ENCODE peak calls at places on chromosomes 16 and 17, in seven cellular contexts. A is tibial nerve, Z is colonic mucosa, O is psoas muscle, X is BE2C, T is fibroblast of the aortic adventitia, Y is AG09309. Q is an unnamed sample.

GRCh38 chr17:29918922-29919856 is 10.8 kb downstream of the SSH2 start:
- DNase-seq in A (no peak), Z (no peak), O (no peak), X (no peak), T (peak), Y (no peak), Q (no peak)

GRCh38 chr16:4266372-4266771 is 6.5 kb downstream of the TFAP4 start:
- DNase-seq in A (no peak), Z (no peak), O (no peak), X (peak), T (no peak), Y (no peak), Q (no peak)

GRCh38 chr17:15944720-15945492 is at the start of gene ADORA2B:
- DNase-seq in A (no peak), Z (peak), O (peak), X (peak), T (peak), Y (no peak), Q (no peak)

GRCh38 chr16:23949630-23950290 is 114.0 kb downstream of the PRKCB start:
- DNase-seq in A (no peak), Z (peak), O (no peak), X (no peak), T (no peak), Y (no peak), Q (peak)

GRCh38 chr17:41483991-41484826 is 3.3 kb upstream of the KRT35 start:
- DNase-seq in A (no peak), Z (no peak), O (no peak), X (no peak), T (no peak), Y (no peak), Q (no peak)

GRCh38 chr16:76906552-76906951 is 284.4 kb upstream of the MON1B start:
- DNase-seq in A (no peak), Z (no peak), O (no peak), X (no peak), T (no peak), Y (no peak), Q (no peak)

GRCh38 chr17:33072421-33073175 is 81.0 kb downstream of the SPACA3 start:
- DNase-seq in A (no peak), Z (no peak), O (no peak), X (no peak), T (no peak), Y (no peak), Q (no peak)

GRCh38 chr17:78836420-78837021 is 4.1 kb downstream of the USP36 start:
- DNase-seq in A (no peak), Z (no peak), O (no peak), X (no peak), T (no peak), Y (no peak), Q (no peak)

GRCh38 chr16:85451646-85452363 is 161.3 kb upstream of the GSE1 start:
- DNase-seq in A (no peak), Z (no peak), O (no peak), X (no peak), T (no peak), Y (no peak), Q (no peak)

GRCh38 chr17:75688209-75688771 is 21.2 kb downstream of the SAP30BP start:
- DNase-seq in A (no peak), Z (no peak), O (no peak), X (no peak), T (peak), Y (no peak), Q (no peak)

DNA sequence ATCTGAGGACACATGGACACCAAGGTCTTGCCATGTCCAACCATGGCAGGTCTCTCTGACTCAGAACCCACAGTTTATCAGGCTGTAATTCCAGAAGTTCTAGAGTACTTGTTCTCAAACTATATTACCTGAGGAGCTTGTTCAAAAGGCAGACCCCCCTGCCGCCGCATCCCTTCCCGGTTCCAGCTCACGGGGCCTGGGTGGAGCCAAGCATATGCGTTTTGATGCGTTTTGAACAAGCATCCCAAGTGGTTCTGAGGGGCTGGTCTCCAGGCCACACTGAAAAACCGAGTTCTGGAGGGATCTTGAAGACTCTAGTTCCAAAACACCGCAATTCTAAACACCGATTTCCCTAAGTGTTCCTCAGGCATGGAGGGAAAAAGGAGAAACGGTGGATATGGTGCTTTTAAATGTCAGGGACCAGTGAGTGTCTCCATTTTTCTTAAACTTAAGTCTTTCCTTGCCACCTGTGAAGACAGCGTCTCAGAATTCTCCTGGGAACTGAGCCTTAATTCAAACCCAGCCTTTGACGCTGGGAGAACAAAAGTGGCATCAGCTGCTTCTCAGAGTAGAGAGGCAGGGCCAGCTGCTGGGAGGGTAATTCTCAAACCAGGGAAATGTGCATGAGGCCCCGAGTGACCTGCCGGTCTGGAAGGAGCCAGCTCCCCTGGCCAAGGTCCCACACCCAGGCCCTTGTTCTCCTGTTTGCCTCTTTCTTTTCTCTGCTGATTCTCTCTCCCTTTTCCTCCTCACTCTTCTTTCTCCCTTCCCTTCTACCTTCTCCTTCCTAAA is 84.4 kb upstream of the PLCG2 start:
- DNase-seq in A (no peak), Z (no peak), O (no peak), X (no peak), T (peak), Y (no peak), Q (no peak)
- H3K4me3 ChIP-seq in A (no peak), Z (no peak), O (no peak), X (no peak), T (no peak), Y (no peak), Q (no peak)

GRCh38 chr16:49024896-49025295 is 256.7 kb downstream of the CBLN1 start:
- DNase-seq in A (no peak), Z (no peak), O (no peak), X (no peak), T (no peak), Y (no peak), Q (no peak)

GRCh38 chr16:49027420-49027819 is 254.2 kb downstream of the CBLN1 start:
- DNase-seq in A (no peak), Z (no peak), O (no peak), X (no peak), T (no peak), Y (no peak), Q (no peak)

GRCh38 chr16:49023095-49023494 is 258.5 kb downstream of the CBLN1 start:
- DNase-seq in A (no peak), Z (no peak), O (no peak), X (no peak), T (peak), Y (no peak), Q (no peak)

GRCh38 chr16:49024016-49024415 is 257.6 kb downstream of the CBLN1 start:
- DNase-seq in A (no peak), Z (no peak), O (no peak), X (no peak), T (no peak), Y (no peak), Q (no peak)

DNA sequence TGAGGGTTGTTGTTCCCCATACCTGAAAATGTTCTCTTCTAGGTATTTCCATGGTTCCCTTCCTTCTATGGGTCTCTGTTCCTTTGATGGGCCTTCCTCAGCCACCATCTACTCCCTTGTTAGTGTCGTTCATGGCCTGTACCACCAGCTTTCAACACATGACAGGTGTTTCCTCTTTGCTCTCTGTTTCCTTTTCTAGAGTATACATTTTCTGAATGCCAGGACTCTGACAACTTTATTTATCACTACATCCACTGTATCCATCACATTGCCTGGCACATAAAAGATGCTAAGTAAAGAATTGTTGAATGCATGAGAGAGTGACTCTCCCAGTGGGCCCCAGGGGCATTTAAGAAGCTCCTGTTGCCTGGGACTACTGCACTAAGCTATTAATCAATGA is 255.1 kb downstream of the CBLN1 start:
- DNase-seq in A (no peak), Z (no peak), O (no peak), X (no peak), T (no peak), Y (no peak), Q (no peak)
- H3K4me3 ChIP-seq in A (no peak), Z (no peak), O (no peak), X (no peak), T (no peak), Y (no peak), Q (no peak)

GRCh38 chr16:53071748-53072301 is 17.0 kb downstream of the CHD9 start:
- DNase-seq in A (peak), Z (no peak), O (peak), X (peak), T (peak), Y (no peak), Q (no peak)
- H3K4me3 ChIP-seq in A (no peak), Z (no peak), O (peak), X (peak), T (no peak), Y (no peak), Q (no peak)

GRCh38 chr17:73292031-73292531 is 19.7 kb downstream of the CDC42EP4 start:
- DNase-seq in A (no peak), Z (no peak), O (peak), X (no peak), T (peak), Y (no peak), Q (no peak)

GRCh38 chr17:73290399-73291259 is 21.2 kb downstream of the CDC42EP4 start:
- DNase-seq in A (no peak), Z (no peak), O (no peak), X (no peak), T (no peak), Y (no peak), Q (no peak)

GRCh38 chr17:73293031-73293430 is 18.8 kb downstream of the CDC42EP4 start:
- DNase-seq in A (no peak), Z (no peak), O (no peak), X (no peak), T (no peak), Y (no peak), Q (no peak)

GRCh38 chr17:73289549-73290254 is 22.1 kb downstream of the CDC42EP4 start:
- DNase-seq in A (no peak), Z (no peak), O (no peak), X (no peak), T (no peak), Y (no peak), Q (no peak)

DNA sequence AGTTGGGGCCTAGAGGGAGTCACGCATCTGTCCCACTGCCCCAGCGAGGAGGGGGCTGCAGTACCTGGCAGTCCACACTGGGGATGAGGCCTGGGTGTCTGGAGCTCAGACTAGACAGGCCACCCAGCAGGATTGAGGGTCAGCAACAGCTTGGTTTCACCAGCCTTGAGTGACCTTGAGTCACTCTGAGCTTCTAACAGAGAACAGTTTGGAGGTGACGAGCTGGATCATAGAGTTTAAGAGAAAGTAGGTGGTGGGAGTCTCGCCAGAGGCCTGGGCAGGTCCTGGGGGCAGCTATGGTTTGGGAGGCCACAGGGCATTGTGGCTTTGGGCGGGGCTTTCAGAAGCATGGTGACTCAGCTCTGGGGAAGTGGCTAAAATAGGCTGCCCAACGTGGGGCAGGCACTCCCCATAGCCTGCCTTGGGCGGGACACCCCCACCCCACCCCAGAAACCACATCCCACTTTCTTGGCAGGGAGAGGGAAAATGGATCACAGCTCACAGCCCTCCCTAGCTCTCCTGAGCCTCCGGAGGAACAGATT is 20.5 kb downstream of the CDC42EP4 start:
- DNase-seq in A (peak), Z (peak), O (peak), X (no peak), T (peak), Y (no peak), Q (no peak)
- H3K4me3 ChIP-seq in A (peak), Z (no peak), O (peak), X (no peak), T (peak), Y (no peak), Q (no peak)

GRCh38 chr17:58506354-58507080 is 7.9 kb downstream of the MTMR4 start:
- DNase-seq in A (no peak), Z (no peak), O (no peak), X (no peak), T (no peak), Y (no peak), Q (no peak)

GRCh38 chr17:58503876-58504275 is 10.6 kb downstream of the MTMR4 start:
- DNase-seq in A (no peak), Z (no peak), O (no peak), X (no peak), T (no peak), Y (no peak), Q (no peak)

GRCh38 chr17:58501451-58501850 is 13.0 kb downstream of the MTMR4 start:
- DNase-seq in A (no peak), Z (no peak), O (no peak), X (no peak), T (no peak), Y (no peak), Q (no peak)

GRCh38 chr17:58507123-58507634 is 7.3 kb downstream of the MTMR4 start:
- DNase-seq in A (no peak), Z (no peak), O (no peak), X (no peak), T (no peak), Y (no peak), Q (no peak)

GRCh38 chr17:58504826-58505351 is 9.5 kb downstream of the MTMR4 start:
- DNase-seq in A (no peak), Z (no peak), O (no peak), X (no peak), T (no peak), Y (no peak), Q (no peak)
- H3K4me3 ChIP-seq in A (no peak), Z (no peak), O (no peak), X (no peak), T (no peak), Y (no peak), Q (no peak)

GRCh38 chr16:28295213-28295612 is 2.9 kb downstream of the SBK1 start:
- DNase-seq in A (no peak), Z (no peak), O (no peak), X (no peak), T (no peak), Y (no peak), Q (no peak)

GRCh38 chr16:28292731-28293588 is 635 bp downstream of the SBK1 start:
- DNase-seq in A (no peak), Z (no peak), O (peak), X (no peak), T (no peak), Y (no peak), Q (no peak)

GRCh38 chr16:28294201-28294600 is 1.9 kb downstream of the SBK1 start:
- DNase-seq in A (no peak), Z (no peak), O (no peak), X (no peak), T (no peak), Y (no peak), Q (no peak)

GRCh38 chr16:28291651-28292626 is at the start of gene SBK1:
- DNase-seq in A (peak), Z (peak), O (peak), X (peak), T (peak), Y (no peak), Q (peak)

GRCh38 chr16:28293589-28293935 is 1.2 kb downstream of the SBK1 start:
- DNase-seq in A (no peak), Z (no peak), O (peak), X (no peak), T (no peak), Y (no peak), Q (no peak)
- H3K4me3 ChIP-seq in A (no peak), Z (no peak), O (peak), X (peak), T (no peak), Y (no peak), Q (peak)

GRCh38 chr17:2634361-2634960 is 41.0 kb downstream of the PAFAH1B1 start:
- DNase-seq in A (no peak), Z (peak), O (peak), X (no peak), T (no peak), Y (no peak), Q (no peak)
- H3K4me3 ChIP-seq in A (no peak), Z (no peak), O (no peak), X (no peak), T (no peak), Y (no peak), Q (no peak)

GRCh38 chr16:86640265-86640843 is 62.0 kb downstream of the FOXL1 start:
- DNase-seq in A (no peak), Z (no peak), O (no peak), X (no peak), T (no peak), Y (no peak), Q (no peak)

GRCh38 chr16:86635926-86636325 is 57.6 kb downstream of the FOXL1 start:
- DNase-seq in A (no peak), Z (no peak), O (no peak), X (no peak), T (no peak), Y (no peak), Q (no peak)

GRCh38 chr16:86637744-86638143 is 59.4 kb downstream of the FOXL1 start:
- DNase-seq in A (no peak), Z (no peak), O (no peak), X (no peak), T (no peak), Y (no peak), Q (no peak)

GRCh38 chr16:86639354-86639753 is 61.0 kb downstream of the FOXL1 start:
- DNase-seq in A (no peak), Z (no peak), O (no peak), X (no peak), T (no peak), Y (no peak), Q (no peak)

DNA sequence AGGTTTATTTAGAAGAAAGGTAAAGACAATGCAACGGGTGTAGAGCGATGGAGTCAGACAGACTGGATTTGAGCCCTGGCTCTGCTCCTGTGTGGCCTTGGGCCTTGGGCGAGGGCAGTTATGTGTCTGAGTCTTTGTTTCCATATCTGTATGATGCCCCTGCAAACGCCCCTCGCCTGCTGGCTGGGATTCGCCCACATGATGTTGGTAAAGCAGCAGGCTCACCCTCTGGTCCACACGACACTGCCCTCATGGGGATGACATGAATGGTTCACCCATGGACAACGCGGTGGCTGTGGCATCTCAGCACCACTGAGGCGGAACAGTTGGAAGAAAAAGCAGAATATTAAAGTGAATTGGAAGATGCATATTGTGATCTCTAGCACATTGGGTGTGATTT is 60.3 kb downstream of the FOXL1 start:
- DNase-seq in A (no peak), Z (no peak), O (no peak), X (no peak), T (no peak), Y (no peak), Q (no peak)
- H3K4me3 ChIP-seq in A (no peak), Z (no peak), O (no peak), X (no peak), T (no peak), Y (no peak), Q (no peak)

Q was measured in effector memory CD4-positive, alpha-beta T cell.